ENCODE peak calls at places on chromosomes 6 and 20, in eight cellular contexts. G is EH; W is IMR-90; T is Panc1; O is activated naive CD4-positive, alpha-beta T cell treated with Interleukin-2 at 50 U/mL for 16 hours; P is AG08395; U is H9; M is keratinocyte. S is an unnamed sample.

GRCh38 chr20:59482581-59483187 is 121.7 kb upstream of the PHACTR3 start:
- DNase-seq in G (no peak), W (no peak), T (no peak), O (no peak), P (no peak), U (no peak), M (no peak), S (no peak)

GRCh38 chr6:134676307-134677281 is 273.3 kb downstream of the ALDH8A1 start:
- DNase-seq in G (peak), W (peak), T (no peak), O (no peak), P (no peak), U (no peak), M (no peak), S (peak)

GRCh38 chr20:59749293-59749680 is 144.9 kb downstream of the PHACTR3 start:
- DNase-seq in G (peak), W (peak), T (no peak), O (no peak), P (peak), U (no peak), M (no peak), S (no peak)

GRCh38 chr6:157510329-157511188 is 129.6 kb downstream of the ZDHHC14 start:
- DNase-seq in G (no peak), W (no peak), T (no peak), O (peak), P (no peak), U (peak), M (no peak), S (no peak)

GRCh38 chr20:36098364-36098763 is 56.2 kb upstream of the EPB41L1 start:
- DNase-seq in G (peak), W (peak), T (no peak), O (no peak), P (peak), U (no peak), M (no peak), S (peak)

GRCh38 chr20:17785007-17785406 is 85.2 kb downstream of the BANF2 start:
- DNase-seq in G (no peak), W (no peak), T (no peak), O (no peak), P (no peak), U (no peak), M (no peak), S (no peak)

GRCh38 chr6:148524976-148525375 is 182.3 kb downstream of the SASH1 start:
- DNase-seq in G (peak), W (peak), T (no peak), O (peak), P (peak), U (no peak), M (no peak), S (no peak)

GRCh38 chr20:46076806-46077205 is 13.0 kb downstream of the NCOA5 start:
- DNase-seq in G (no peak), W (no peak), T (no peak), O (no peak), P (no peak), U (no peak), M (no peak), S (no peak)

GRCh38 chr6:18154507-18155272 is at the start of gene TPMT:
- DNase-seq in G (no peak), W (no peak), T (peak), O (no peak), P (no peak), U (no peak), M (no peak), S (peak)

GRCh38 chr20:57398231-57398821 is 7.1 kb downstream of the RBM38 start:
- DNase-seq in G (no peak), W (no peak), T (no peak), O (peak), P (no peak), U (no peak), M (no peak), S (peak)

GRCh38 chr20:47464380-47465101 is 37.1 kb upstream of the NCOA3 start:
- DNase-seq in G (peak), W (peak), T (peak), O (no peak), P (peak), U (no peak), M (peak), S (no peak)

GRCh38 chr6:149615805-149616204 is 32.7 kb downstream of the KATNA1 start:
- DNase-seq in G (no peak), W (no peak), T (no peak), O (no peak), P (no peak), U (no peak), M (no peak), S (no peak)

GRCh38 chr6:147699637-147700036 is 191.1 kb downstream of the SAMD5 start:
- DNase-seq in G (peak), W (peak), T (no peak), O (no peak), P (peak), U (no peak), M (no peak), S (no peak)

GRCh38 chr20:25083773-25084615 is 2.1 kb upstream of the VSX1 start:
- DNase-seq in G (peak), W (no peak), T (no peak), O (peak), P (no peak), U (peak), M (no peak), S (no peak)

GRCh38 chr20:45456632-45457031 is 12.9 kb upstream of the WFDC2 start:
- DNase-seq in G (no peak), W (no peak), T (no peak), O (peak), P (no peak), U (peak), M (no peak), S (no peak)

GRCh38 chr20:4844766-4845465 is 123.2 kb downstream of the PRND start:
- DNase-seq in G (no peak), W (no peak), T (no peak), O (no peak), P (no peak), U (no peak), M (no peak), S (no peak)

GRCh38 chr6:156599977-156600647 is 177.1 kb upstream of the ARID1B start:
- DNase-seq in G (no peak), W (no peak), T (no peak), O (no peak), P (no peak), U (no peak), M (no peak), S (no peak)

GRCh38 chr6:133999305-133999704 is 46.3 kb downstream of the TBPL1 start:
- DNase-seq in G (no peak), W (no peak), T (no peak), O (no peak), P (no peak), U (no peak), M (no peak), S (no peak)

GRCh38 chr6:144134176-144134575 is 16.1 kb upstream of the STX11 start:
- DNase-seq in G (peak), W (peak), T (no peak), O (no peak), P (peak), U (no peak), M (no peak), S (no peak)

GRCh38 chr6:3041606-3042005 is 26.7 kb upstream of the RIPK1 start:
- DNase-seq in G (peak), W (no peak), T (no peak), O (no peak), P (no peak), U (no peak), M (no peak), S (no peak)

GRCh38 chr20:24048014-24048611 is 59.5 kb upstream of the GGTLC1 start:
- DNase-seq in G (no peak), W (no peak), T (no peak), O (no peak), P (no peak), U (no peak), M (no peak), S (no peak)

GRCh38 chr6:127725821-127726220 is 148.8 kb downstream of the C6orf58 start:
- DNase-seq in G (no peak), W (no peak), T (no peak), O (no peak), P (no peak), U (peak), M (no peak), S (no peak)

GRCh38 chr6:126039284-126039683 is 52.9 kb downstream of the TRMT11 start:
- DNase-seq in G (peak), W (peak), T (no peak), O (no peak), P (peak), U (no peak), M (peak), S (no peak)

GRCh38 chr6:18329781-18330180 is 57.4 kb upstream of the RNF144B start:
- DNase-seq in G (no peak), W (no peak), T (no peak), O (no peak), P (no peak), U (no peak), M (no peak), S (no peak)

GRCh38 chr6:56808871-56809359 is 146.0 kb upstream of the BEND6 start:
- DNase-seq in G (peak), W (peak), T (no peak), O (no peak), P (peak), U (no peak), M (no peak), S (no peak)

GRCh38 chr6:11909696-11910132 is 102.4 kb upstream of the HIVEP1 start:
- DNase-seq in G (peak), W (peak), T (no peak), O (no peak), P (peak), U (no peak), M (no peak), S (no peak)

GRCh38 chr6:97885844-97886243 is 602.8 kb upstream of the MMS22L start:
- DNase-seq in G (no peak), W (no peak), T (no peak), O (no peak), P (no peak), U (no peak), M (no peak), S (no peak)